ENCODE peak calls at places on chromosomes 2 and 18, in eight cellular contexts. Y is stomach; J is adrenal gland; Q is pancreas; L is right lobe of liver; O is aorta; K is cardiac muscle cell; N is CD4-positive, CD25-positive, alpha-beta regulatory T cell. H is an unnamed sample. For H3K4me1, the result is how much of the 10 kb centered on the place peaks cover.

GRCh38 chr18:9918016-9918680 is 4.3 kb downstream of the VAPA start:
- DNase-seq in Y (no peak), J (no peak), Q (no peak), L (no peak), O (no peak), K (peak), N (no peak), H (no peak)

GRCh38 chr2:37619230-37619956 is 52.0 kb downstream of the CDC42EP3 start:
- DNase-seq in Y (no peak), J (no peak), Q (no peak), L (no peak), O (no peak), K (no peak), N (no peak), H (no peak)

GRCh38 chr2:191521608-191522208 is 156.2 kb upstream of the NABP1 start:
- DNase-seq in Y (no peak), J (no peak), Q (no peak), L (no peak), O (no peak), K (peak), N (no peak), H (no peak)

GRCh38 chr18:30639361-30639760 is 403.2 kb downstream of the DSC3 start:
- DNase-seq in Y (no peak), J (no peak), Q (no peak), L (no peak), O (no peak), K (no peak), N (no peak), H (no peak)

GRCh38 chr2:72572501-72572900 is 253.3 kb downstream of the EXOC6B start:
- DNase-seq in Y (no peak), J (no peak), Q (no peak), L (no peak), O (no peak), K (peak), N (no peak), H (no peak)

GRCh38 chr2:104852161-104852689 is 1.7 kb upstream of the POU3F3 start:
- DNase-seq in Y (no peak), J (no peak), Q (no peak), L (peak), O (no peak), K (no peak), N (no peak), H (no peak)

GRCh38 chr2:18829331-18829902 is 240.0 kb upstream of the NT5C1B start:
- DNase-seq in Y (no peak), J (peak), Q (no peak), L (no peak), O (no peak), K (peak), N (no peak), H (no peak)

GRCh38 chr2:134391751-134392160 is 137.9 kb downstream of the MGAT5 start:
- DNase-seq in Y (no peak), J (no peak), Q (no peak), L (no peak), O (no peak), K (no peak), N (no peak), H (no peak)

GRCh38 chr18:61545281-61546245 is 212.3 kb downstream of the CDH20 start:
- DNase-seq in Y (no peak), J (peak), Q (no peak), L (no peak), O (no peak), K (no peak), N (no peak), H (no peak)

GRCh38 chr2:129466389-129466788 is 513.1 kb upstream of the RAB6C start:
- DNase-seq in Y (no peak), J (no peak), Q (no peak), L (no peak), O (no peak), K (no peak), N (no peak), H (no peak)

GRCh38 chr18:6414118-6414722 is 491 bp downstream of the L3MBTL4 start:
- DNase-seq in Y (peak), J (peak), Q (peak), L (peak), O (peak), K (peak), N (no peak), H (no peak)

GRCh38 chr2:7070483-7070882 is 153.3 kb downstream of the RNF144A start:
- DNase-seq in Y (no peak), J (no peak), Q (no peak), L (no peak), O (no peak), K (no peak), N (no peak), H (no peak)

GRCh38 chr2:242056026-242056425 is 186.5 kb downstream of the RTP5 start:
- DNase-seq in Y (no peak), J (no peak), Q (no peak), L (no peak), O (peak), K (no peak), N (no peak), H (no peak)

GRCh38 chr2:9256570-9257043 is 50.0 kb downstream of the ASAP2 start:
- DNase-seq in Y (no peak), J (no peak), Q (no peak), L (no peak), O (no peak), K (no peak), N (no peak), H (no peak)

GRCh38 chr18:24446953-24447537 is 13.4 kb upstream of the HRH4 start:
- DNase-seq in Y (no peak), J (no peak), Q (no peak), L (no peak), O (no peak), K (no peak), N (no peak), H (no peak)

GRCh38 chr2:128681351-128681906 is 362.8 kb upstream of the HS6ST1 start:
- DNase-seq in Y (peak), J (no peak), Q (no peak), L (no peak), O (no peak), K (no peak), N (no peak), H (no peak)

GRCh38 chr2:142290931-142291330 is 160.1 kb upstream of the LRP1B start:
- DNase-seq in Y (no peak), J (no peak), Q (no peak), L (no peak), O (no peak), K (no peak), N (no peak), H (no peak)

GRCh38 chr2:7730449-7730848 is 813.2 kb downstream of the RNF144A start:
- DNase-seq in Y (no peak), J (no peak), Q (no peak), L (no peak), O (no peak), K (no peak), N (no peak), H (no peak)

GRCh38 chr2:66433945-66434678 is 813 bp upstream of the MEIS1 start:
- DNase-seq in Y (peak), J (peak), Q (peak), L (peak), O (peak), K (peak), N (no peak), H (no peak)

GRCh38 chr2:172516299-172516698 is 39.6 kb upstream of the PDK1 start:
- DNase-seq in Y (no peak), J (no peak), Q (no peak), L (no peak), O (no peak), K (peak), N (no peak), H (no peak)

GRCh38 chr2:172510582-172510981 is 45.3 kb upstream of the PDK1 start:
- DNase-seq in Y (no peak), J (no peak), Q (no peak), L (no peak), O (no peak), K (no peak), N (no peak), H (no peak)

GRCh38 chr2:172512810-172513523 is 42.9 kb upstream of the PDK1 start:
- DNase-seq in Y (no peak), J (no peak), Q (no peak), L (no peak), O (no peak), K (no peak), N (no peak), H (no peak)

GRCh38 chr2:172513524-172513900 is 42.4 kb upstream of the PDK1 start:
- DNase-seq in Y (no peak), J (no peak), Q (no peak), L (no peak), O (no peak), K (no peak), N (no peak), H (no peak)

GRCh38 chr2:172513935-172514586 is 41.8 kb upstream of the PDK1 start:
- DNase-seq in Y (no peak), J (peak), Q (no peak), L (peak), O (peak), K (peak), N (no peak), H (no peak)
- H3K4me1 ChIP-seq in Y (under half), J (under half), Q (under half), L (under half), O (under half), K (under half), N (under half), H (under half)

DNA sequence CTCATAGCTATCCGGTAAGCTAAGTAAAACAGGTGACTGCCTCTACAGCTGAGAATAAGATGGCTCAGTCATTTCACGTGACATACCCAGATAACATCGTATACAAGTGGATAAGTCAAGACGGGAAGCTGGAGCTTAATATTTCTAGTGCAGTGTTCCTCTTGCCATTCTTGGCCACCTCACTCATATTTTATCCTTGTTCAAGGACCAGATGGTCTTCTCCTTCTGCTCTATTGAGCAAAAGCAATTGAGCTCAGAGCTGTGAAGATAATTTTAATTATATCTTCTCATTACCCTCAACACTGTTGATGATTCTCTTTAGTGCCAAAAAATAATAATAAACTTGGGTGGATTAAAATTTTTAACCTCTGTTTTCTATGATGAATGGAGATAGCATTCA is 201.1 kb downstream of the DCC start:
- DNase-seq in Y (no peak), J (no peak), Q (no peak), L (no peak), O (no peak), K (no peak), N (no peak), H (no peak)
- H3K27ac ChIP-seq in Y (no peak), J (no peak), Q (no peak), L (no peak), O (no peak), K (no peak), N (no peak), H (no peak)

DNA sequence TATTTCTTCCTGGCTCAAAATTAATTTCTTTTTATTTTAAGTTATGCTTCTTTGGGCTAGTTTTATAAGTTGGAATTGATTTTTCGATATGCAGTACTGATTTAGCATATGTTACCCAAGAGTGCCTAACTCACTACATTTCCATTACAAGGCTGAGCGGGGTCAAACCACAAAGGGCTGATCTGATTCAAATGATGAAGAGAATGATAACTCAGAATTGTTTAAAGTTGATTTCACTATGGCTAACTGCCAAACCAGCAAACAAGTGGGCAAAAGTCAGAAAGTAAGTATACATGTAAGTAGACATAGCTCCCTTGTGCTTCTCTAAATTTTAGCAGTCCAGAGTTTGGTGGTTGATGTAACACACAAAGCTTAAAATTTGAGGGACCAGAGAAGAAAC is 35.6 kb downstream of the RAD51AP2 start:
- DNase-seq in Y (no peak), J (no peak), Q (no peak), L (no peak), O (no peak), K (no peak), N (no peak), H (no peak)
- H3K4me1 ChIP-seq in Y (under half), J (under half), Q (under half), L (under half), O (under half), K (under half), N (under half), H (under half)

DNA sequence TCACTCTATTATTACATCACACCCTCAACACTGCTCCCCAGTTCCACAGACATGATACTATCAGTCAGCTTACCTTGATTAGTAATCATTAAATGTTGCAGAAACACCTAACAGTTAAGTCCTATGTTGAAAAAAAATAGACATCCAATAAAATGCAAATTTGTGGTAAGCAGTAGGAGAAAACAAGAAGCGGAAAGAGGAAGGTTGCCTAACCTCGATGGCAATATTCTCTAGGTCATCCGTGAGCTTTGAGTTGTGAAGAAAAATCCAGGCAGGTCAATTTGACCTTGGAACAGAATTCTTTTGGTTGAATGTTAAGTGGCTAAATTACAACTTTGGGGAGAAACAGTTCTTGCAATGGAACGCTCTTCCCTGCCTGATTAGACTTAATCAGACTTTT is 264.4 kb downstream of the AFF3 start:
- DNase-seq in Y (no peak), J (no peak), Q (no peak), L (no peak), O (no peak), K (no peak), N (no peak), H (no peak)
- H3K27ac ChIP-seq in Y (no peak), J (no peak), Q (no peak), L (no peak), O (no peak), K (no peak), N (no peak), H (no peak)

DNA sequence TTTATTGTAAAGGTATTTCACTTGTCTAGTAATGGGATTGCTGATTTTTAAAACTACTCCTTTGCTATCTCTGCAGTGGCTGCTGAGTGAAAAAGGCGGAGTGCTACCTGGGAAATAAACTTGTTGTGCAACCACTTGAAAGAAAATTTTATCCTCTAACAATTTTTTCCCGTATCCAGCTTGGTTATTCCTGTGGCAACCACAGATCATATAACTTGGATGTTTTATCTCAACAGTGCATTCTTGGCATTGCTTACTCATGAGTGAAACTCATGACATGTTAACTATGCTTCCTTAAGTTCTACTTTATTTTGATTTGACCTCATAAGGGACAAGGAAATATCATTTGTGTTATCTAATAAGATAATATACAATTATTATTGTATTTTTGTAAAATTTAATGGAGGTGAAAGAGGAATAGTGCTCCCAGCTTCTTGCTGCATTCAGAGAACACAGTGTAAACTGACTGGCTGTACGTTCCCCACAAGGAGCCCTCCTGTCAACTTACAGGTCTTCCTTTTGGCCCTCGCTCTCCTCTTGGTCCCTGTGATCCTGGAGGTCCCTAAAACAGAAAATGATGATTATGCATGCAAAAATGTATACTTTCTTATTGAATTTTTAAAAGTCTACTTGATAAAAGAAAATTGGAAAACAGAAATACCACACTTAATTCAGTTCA is 82.7 kb downstream of the COL5A2 start:
- DNase-seq in Y (no peak), J (no peak), Q (no peak), L (no peak), O (no peak), K (peak), N (no peak), H (no peak)
- H3K4me1 ChIP-seq in Y (under half), J (under half), Q (under half), L (under half), O (under half), K (under half), N (under half), H (under half)